ENCODE peak calls at places on chromosomes 13 and 19, in four cellular contexts. One of them, this sample, is unnamed.

GRCh38 chr13:89465366-89465765 is 1794.2 kb downstream of the SLITRK5 start:
- DNase-seq in NCI-H187 treated with DMSO at 0.1 percent for 48 hours: no peak
- DNase-seq in NCI-H1092: no peak
- DNase-seq in pulmonary artery endothelial cell: no peak
- DNase-seq in this sample: no peak

GRCh38 chr13:26600345-26600761 is 42.9 kb downstream of the WASF3 start:
- DNase-seq in NCI-H187 treated with DMSO at 0.1 percent for 48 hours: no peak
- DNase-seq in NCI-H1092: no peak
- DNase-seq in pulmonary artery endothelial cell: no peak
- DNase-seq in this sample: no peak

GRCh38 chr19:1018393-1018792 is 2.5 kb downstream of the TMEM259 start:
- DNase-seq in NCI-H1092: no peak
- DNase-seq in pulmonary artery endothelial cell: no peak
- DNase-seq in NCI-H187 treated with DMSO at 0.1 percent for 48 hours: no peak
- DNase-seq in this sample: no peak

GRCh38 chr19:18239303-18239702 is 13.1 kb upstream of the PDE4C start:
- DNase-seq in NCI-H187 treated with DMSO at 0.1 percent for 48 hours: no peak
- DNase-seq in NCI-H1092: no peak
- DNase-seq in pulmonary artery endothelial cell: no peak
- DNase-seq in this sample: no peak

GRCh38 chr13:108959254-108959653 is 329.8 kb downstream of the MYO16 start:
- DNase-seq in NCI-H1092: no peak
- DNase-seq in NCI-H187 treated with DMSO at 0.1 percent for 48 hours: no peak
- DNase-seq in pulmonary artery endothelial cell: peak
- DNase-seq in this sample: no peak

GRCh38 chr13:31670831-31671617 is 68.3 kb upstream of the RXFP2 start:
- DNase-seq in NCI-H1092: no peak
- DNase-seq in pulmonary artery endothelial cell: no peak
- DNase-seq in NCI-H187 treated with DMSO at 0.1 percent for 48 hours: no peak
- DNase-seq in this sample: no peak

GRCh38 chr19:16920816-16921529 is 32.2 kb downstream of the F2RL3 start:
- DNase-seq in NCI-H1092: no peak
- DNase-seq in NCI-H187 treated with DMSO at 0.1 percent for 48 hours: no peak
- DNase-seq in pulmonary artery endothelial cell: no peak
- DNase-seq in this sample: no peak

GRCh38 chr19:49339364-49340068 is 4.3 kb downstream of the CD37 start:
- DNase-seq in NCI-H187 treated with DMSO at 0.1 percent for 48 hours: peak
- DNase-seq in pulmonary artery endothelial cell: peak
- DNase-seq in NCI-H1092: no peak
- DNase-seq in this sample: no peak

GRCh38 chr19:13633109-13633508 is 126.8 kb upstream of the CACNA1A start:
- DNase-seq in NCI-H1092: peak
- DNase-seq in pulmonary artery endothelial cell: no peak
- DNase-seq in NCI-H187 treated with DMSO at 0.1 percent for 48 hours: peak
- DNase-seq in this sample: peak

GRCh38 chr19:9040131-9040530 is 29.9 kb upstream of the MUC16 start:
- DNase-seq in NCI-H187 treated with DMSO at 0.1 percent for 48 hours: no peak
- DNase-seq in NCI-H1092: no peak
- DNase-seq in pulmonary artery endothelial cell: no peak
- DNase-seq in this sample: no peak

GRCh38 chr19:5547881-5548280 is 19.9 kb downstream of the TINCR start:
- DNase-seq in NCI-H187 treated with DMSO at 0.1 percent for 48 hours: no peak
- DNase-seq in NCI-H1092: no peak
- DNase-seq in pulmonary artery endothelial cell: no peak
- DNase-seq in this sample: peak

This sample was measured in NCI-H2107.